ENCODE peak calls at places on chromosome 16, in seven cellular contexts. One of them, this sample, is unnamed. For H3K9me3 and H3K4me1, the result is how much of the 10 kb centered on the place peaks cover.

GRCh38 chr16:22353188-22353919 is 21.1 kb downstream of the CDR2 start:
- DNase-seq in thyroid gland: no peak
- DNase-seq in heart left ventricle: no peak
- DNase-seq in ovary: no peak
- DNase-seq in sigmoid colon: no peak
- DNase-seq in prostate gland: no peak
- DNase-seq in body of pancreas: peak
- DNase-seq in this sample: no peak

GRCh38 chr16:22983614-22984013 is 165.6 kb downstream of the USP31 start:
- DNase-seq in thyroid gland: no peak
- DNase-seq in heart left ventricle: no peak
- DNase-seq in ovary: no peak
- DNase-seq in sigmoid colon: no peak
- DNase-seq in prostate gland: no peak
- DNase-seq in body of pancreas: no peak
- DNase-seq in this sample: no peak

GRCh38 chr16:54957403-54957802 is 26.7 kb downstream of the IRX5 start:
- DNase-seq in thyroid gland: no peak
- DNase-seq in heart left ventricle: no peak
- DNase-seq in ovary: no peak
- DNase-seq in sigmoid colon: no peak
- DNase-seq in prostate gland: no peak
- DNase-seq in body of pancreas: peak
- DNase-seq in this sample: no peak

GRCh38 chr16:57837305-57838125 is 35.2 kb upstream of the KIFC3 start:
- DNase-seq in thyroid gland: no peak
- DNase-seq in heart left ventricle: no peak
- DNase-seq in ovary: no peak
- DNase-seq in sigmoid colon: no peak
- DNase-seq in prostate gland: no peak
- DNase-seq in body of pancreas: no peak
- DNase-seq in this sample: no peak

GRCh38 chr16:53789159-53789558 is 85.2 kb downstream of the FTO start:
- DNase-seq in thyroid gland: no peak
- DNase-seq in heart left ventricle: no peak
- DNase-seq in ovary: no peak
- DNase-seq in sigmoid colon: no peak
- DNase-seq in prostate gland: no peak
- DNase-seq in body of pancreas: no peak
- DNase-seq in this sample: no peak

GRCh38 chr16:27839419-27839818 is 224.1 kb downstream of the GSG1L start:
- DNase-seq in thyroid gland: no peak
- DNase-seq in heart left ventricle: no peak
- DNase-seq in ovary: no peak
- DNase-seq in sigmoid colon: no peak
- DNase-seq in prostate gland: no peak
- DNase-seq in body of pancreas: no peak
- DNase-seq in this sample: no peak

GRCh38 chr16:56549744-56550385 is 15.0 kb upstream of the MT4 start:
- DNase-seq in thyroid gland: no peak
- DNase-seq in heart left ventricle: no peak
- DNase-seq in ovary: no peak
- DNase-seq in sigmoid colon: no peak
- DNase-seq in prostate gland: no peak
- DNase-seq in body of pancreas: no peak
- DNase-seq in this sample: no peak

GRCh38 chr16:89349947-89350633 is 132.6 kb downstream of the ZNF778 start:
- DNase-seq in thyroid gland: no peak
- DNase-seq in heart left ventricle: no peak
- DNase-seq in ovary: no peak
- DNase-seq in sigmoid colon: no peak
- DNase-seq in prostate gland: no peak
- DNase-seq in body of pancreas: no peak
- DNase-seq in this sample: no peak

GRCh38 chr16:31148896-31149295 is 970 bp downstream of the PRSS36 start:
- DNase-seq in thyroid gland: no peak
- DNase-seq in heart left ventricle: no peak
- DNase-seq in ovary: no peak
- DNase-seq in sigmoid colon: no peak
- DNase-seq in prostate gland: no peak
- DNase-seq in body of pancreas: no peak
- DNase-seq in this sample: no peak

GRCh38 chr16:89100601-89101302 is 7.1 kb downstream of the ACSF3 start:
- DNase-seq in thyroid gland: no peak
- DNase-seq in heart left ventricle: peak
- DNase-seq in ovary: no peak
- DNase-seq in sigmoid colon: no peak
- DNase-seq in prostate gland: no peak
- DNase-seq in body of pancreas: no peak
- DNase-seq in this sample: no peak

GRCh38 chr16:66569827-66570405 is 3.7 kb downstream of the CMTM1 start:
- DNase-seq in thyroid gland: no peak
- DNase-seq in heart left ventricle: no peak
- DNase-seq in ovary: no peak
- DNase-seq in sigmoid colon: no peak
- DNase-seq in prostate gland: no peak
- DNase-seq in body of pancreas: no peak
- DNase-seq in this sample: no peak

GRCh38 chr16:81921415-81921814 is 89.9 kb downstream of the SDR42E1 start:
- DNase-seq in thyroid gland: no peak
- DNase-seq in heart left ventricle: no peak
- DNase-seq in ovary: no peak
- DNase-seq in sigmoid colon: peak
- DNase-seq in prostate gland: no peak
- DNase-seq in body of pancreas: no peak
- DNase-seq in this sample: no peak

GRCh38 chr16:25635449-25635848 is 56.3 kb upstream of the HS3ST4 start:
- DNase-seq in thyroid gland: no peak
- DNase-seq in heart left ventricle: no peak
- DNase-seq in ovary: no peak
- DNase-seq in sigmoid colon: no peak
- DNase-seq in prostate gland: no peak
- DNase-seq in body of pancreas: no peak
- DNase-seq in this sample: no peak

GRCh38 chr16:79664407-79664806 is 63.9 kb upstream of the MAF start:
- DNase-seq in thyroid gland: no peak
- DNase-seq in heart left ventricle: no peak
- DNase-seq in ovary: no peak
- DNase-seq in sigmoid colon: no peak
- DNase-seq in prostate gland: peak
- DNase-seq in body of pancreas: no peak
- DNase-seq in this sample: no peak

GRCh38 chr16:75116081-75116910 is at the start of gene LDHD:
- DNase-seq in thyroid gland: peak
- DNase-seq in heart left ventricle: peak
- DNase-seq in ovary: peak
- DNase-seq in sigmoid colon: peak
- DNase-seq in prostate gland: peak
- DNase-seq in body of pancreas: peak
- DNase-seq in this sample: peak

GRCh38 chr16:89828199-89828869 is at the start of gene SPIRE2:
- DNase-seq in thyroid gland: peak
- DNase-seq in heart left ventricle: peak
- DNase-seq in ovary: peak
- DNase-seq in sigmoid colon: peak
- DNase-seq in prostate gland: peak
- DNase-seq in body of pancreas: peak
- DNase-seq in this sample: peak

GRCh38 chr16:10126686-10127085 is 55.5 kb downstream of the GRIN2A start:
- DNase-seq in thyroid gland: no peak
- DNase-seq in heart left ventricle: no peak
- DNase-seq in ovary: no peak
- DNase-seq in sigmoid colon: no peak
- DNase-seq in prostate gland: no peak
- DNase-seq in body of pancreas: no peak
- DNase-seq in this sample: no peak

GRCh38 chr16:34078697-34079096 is 619.3 kb downstream of the TP53TG3F start:
- DNase-seq in thyroid gland: no peak
- DNase-seq in heart left ventricle: no peak
- DNase-seq in ovary: no peak
- DNase-seq in sigmoid colon: no peak
- DNase-seq in prostate gland: no peak
- DNase-seq in body of pancreas: no peak
- DNase-seq in this sample: no peak
- H3K9me3 ChIP-seq in thyroid gland: under half
- H3K9me3 ChIP-seq in heart left ventricle: half or more
- H3K9me3 ChIP-seq in ovary: under half
- H3K9me3 ChIP-seq in sigmoid colon: under half
- H3K9me3 ChIP-seq in prostate gland: under half
- H3K9me3 ChIP-seq in body of pancreas: under half
- H3K9me3 ChIP-seq in this sample: under half

GRCh38 chr16:2770057-2770780 is 6.9 kb downstream of the ELOB start:
- DNase-seq in thyroid gland: no peak
- DNase-seq in heart left ventricle: peak
- DNase-seq in ovary: no peak
- DNase-seq in sigmoid colon: no peak
- DNase-seq in prostate gland: no peak
- DNase-seq in body of pancreas: no peak
- DNase-seq in this sample: peak

GRCh38 chr16:2768403-2769089 is 8.5 kb downstream of the ELOB start:
- DNase-seq in thyroid gland: no peak
- DNase-seq in heart left ventricle: peak
- DNase-seq in ovary: no peak
- DNase-seq in sigmoid colon: no peak
- DNase-seq in prostate gland: no peak
- DNase-seq in body of pancreas: no peak
- DNase-seq in this sample: no peak

GRCh38 chr16:2769100-2769529 is 8.0 kb downstream of the ELOB start:
- DNase-seq in thyroid gland: no peak
- DNase-seq in heart left ventricle: peak
- DNase-seq in ovary: no peak
- DNase-seq in sigmoid colon: no peak
- DNase-seq in prostate gland: no peak
- DNase-seq in body of pancreas: no peak
- DNase-seq in this sample: no peak

GRCh38 chr16:2770781-2771111 is 6.3 kb downstream of the ELOB start:
- DNase-seq in thyroid gland: no peak
- DNase-seq in heart left ventricle: no peak
- DNase-seq in ovary: no peak
- DNase-seq in sigmoid colon: no peak
- DNase-seq in prostate gland: no peak
- DNase-seq in body of pancreas: no peak
- DNase-seq in this sample: no peak

GRCh38 chr16:2769675-2770056 is 7.4 kb downstream of the ELOB start:
- DNase-seq in thyroid gland: no peak
- DNase-seq in heart left ventricle: peak
- DNase-seq in ovary: no peak
- DNase-seq in sigmoid colon: no peak
- DNase-seq in prostate gland: no peak
- DNase-seq in body of pancreas: no peak
- DNase-seq in this sample: peak
- TF ChIP-seq POLR2A in thyroid gland: no peak
- TF ChIP-seq POLR2A in heart left ventricle: no peak
- TF ChIP-seq POLR2A in ovary: no peak
- TF ChIP-seq POLR2A in sigmoid colon: no peak
- TF ChIP-seq POLR2A in prostate gland: no peak
- TF ChIP-seq POLR2A in body of pancreas: no peak
- TF ChIP-seq POLR2A in this sample: no peak

GRCh38 chr16:87634411-87634810 is 32.1 kb downstream of the JPH3 start:
- DNase-seq in thyroid gland: no peak
- DNase-seq in heart left ventricle: peak
- DNase-seq in ovary: no peak
- DNase-seq in sigmoid colon: no peak
- DNase-seq in prostate gland: no peak
- DNase-seq in body of pancreas: no peak
- DNase-seq in this sample: no peak
- H3K4me1 ChIP-seq in thyroid gland: under half
- H3K4me1 ChIP-seq in heart left ventricle: under half
- H3K4me1 ChIP-seq in ovary: under half
- H3K4me1 ChIP-seq in sigmoid colon: under half
- H3K4me1 ChIP-seq in prostate gland: under half
- H3K4me1 ChIP-seq in body of pancreas: under half
- H3K4me1 ChIP-seq in this sample: under half

GRCh38 chr16:35141303-35141702 is 1681.9 kb downstream of the TP53TG3F start:
- DNase-seq in thyroid gland: no peak
- DNase-seq in heart left ventricle: no peak
- DNase-seq in ovary: no peak
- DNase-seq in sigmoid colon: no peak
- DNase-seq in prostate gland: no peak
- DNase-seq in body of pancreas: no peak
- DNase-seq in this sample: no peak

GRCh38 chr16:35140293-35140986 is 1681.0 kb downstream of the TP53TG3F start:
- DNase-seq in thyroid gland: no peak
- DNase-seq in heart left ventricle: no peak
- DNase-seq in ovary: no peak
- DNase-seq in sigmoid colon: no peak
- DNase-seq in prostate gland: no peak
- DNase-seq in body of pancreas: no peak
- DNase-seq in this sample: no peak

GRCh38 chr16:35144212-35144932 is 1685.0 kb downstream of the TP53TG3F start:
- DNase-seq in thyroid gland: no peak
- DNase-seq in heart left ventricle: no peak
- DNase-seq in ovary: no peak
- DNase-seq in sigmoid colon: no peak
- DNase-seq in prostate gland: no peak
- DNase-seq in body of pancreas: no peak
- DNase-seq in this sample: no peak

GRCh38 chr16:35142147-35142808 is 1682.9 kb downstream of the TP53TG3F start:
- DNase-seq in thyroid gland: no peak
- DNase-seq in heart left ventricle: no peak
- DNase-seq in ovary: no peak
- DNase-seq in sigmoid colon: no peak
- DNase-seq in prostate gland: no peak
- DNase-seq in body of pancreas: no peak
- DNase-seq in this sample: no peak

DNA sequence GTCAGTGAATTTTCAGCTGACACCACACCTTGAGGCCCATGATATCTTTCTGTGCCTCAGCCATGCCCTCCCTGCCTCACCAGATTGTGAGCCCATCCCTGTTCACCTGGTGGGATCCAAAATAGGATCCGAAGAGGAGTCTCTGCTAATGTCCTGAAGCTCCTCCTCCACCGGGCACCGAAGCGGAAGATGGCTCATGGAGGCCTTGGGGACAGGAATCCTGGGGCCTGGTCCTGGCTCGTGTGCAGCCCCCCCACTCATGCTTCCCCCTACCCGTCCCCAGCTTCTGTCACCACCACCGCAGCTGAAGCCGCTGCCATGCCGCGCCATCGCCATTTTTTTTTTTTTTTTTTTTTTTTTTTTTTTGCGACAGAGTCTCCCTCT is 1683.4 kb downstream of the TP53TG3F start:
- DNase-seq in thyroid gland: no peak
- DNase-seq in heart left ventricle: no peak
- DNase-seq in ovary: no peak
- DNase-seq in sigmoid colon: no peak
- DNase-seq in prostate gland: no peak
- DNase-seq in body of pancreas: no peak
- DNase-seq in this sample: no peak
- H3K9me3 ChIP-seq in thyroid gland: under half
- H3K9me3 ChIP-seq in heart left ventricle: under half
- H3K9me3 ChIP-seq in ovary: under half
- H3K9me3 ChIP-seq in sigmoid colon: under half
- H3K9me3 ChIP-seq in prostate gland: under half
- H3K9me3 ChIP-seq in body of pancreas: under half
- H3K9me3 ChIP-seq in this sample: under half

GRCh38 chr16:2467301-2468141 is 3.6 kb upstream of the NTN3 start:
- DNase-seq in thyroid gland: peak
- DNase-seq in heart left ventricle: peak
- DNase-seq in ovary: peak
- DNase-seq in sigmoid colon: peak
- DNase-seq in prostate gland: peak
- DNase-seq in body of pancreas: peak
- DNase-seq in this sample: peak
- TF ChIP-seq POLR2A in thyroid gland: no peak
- TF ChIP-seq POLR2A in heart left ventricle: peak
- TF ChIP-seq POLR2A in ovary: peak
- TF ChIP-seq POLR2A in sigmoid colon: no peak
- TF ChIP-seq POLR2A in prostate gland: peak
- TF ChIP-seq POLR2A in body of pancreas: peak
- TF ChIP-seq POLR2A in this sample: no peak

This sample was measured in testis.